ENCODE peak calls at places on chromosomes 4 and X, in seven cellular contexts. X is H1, Y is HCT116, T is SK-N-SH, V is HepG2, U is K562, Q is GM12878. A is an unnamed sample.
A peak's percentile ranks its signal among the peaks of the same experiment; 100 is the strongest.

GRCh38 chr4:25229804-25230203 is 4.0 kb upstream of the PI4K2B start:
- DNase-seq in U (no peak), T (no peak), Q (no peak), X (no peak), Y (no peak), V (no peak), A (no peak)

GRCh38 chr4:86091201-86091600 is 268.7 kb downstream of the MAPK10 start:
- DNase-seq in V (no peak), Y (no peak), T (no peak), X (no peak), U (no peak), Q (no peak), A (no peak)

GRCh38 chr4:123577507-123577906 is 180.9 kb downstream of the SPRY1 start:
- DNase-seq in X (no peak), V (no peak), Y (no peak), Q (no peak), T (no peak), U (no peak), A (no peak)

GRCh38 chr4:84803121-84803520 is 163.4 kb downstream of the WDFY3 start:
- DNase-seq in U (no peak), Q (no peak), X (no peak), T (no peak), V (no peak), Y (no peak), A (no peak)

GRCh38 chrX:14694631-14695030 is 165.3 kb downstream of the GLRA2 start:
- DNase-seq in X (no peak), Q (no peak), T (no peak), V (no peak), U (no peak), Y (no peak), A (no peak)

GRCh38 chrX:41333744-41333993 is 293 bp upstream of the DDX3X start:
- DNase-seq in X (no peak), T (no peak), U (no peak), Y (peak; percentile 81), V (peak; percentile 75), Q (peak; percentile 91), A (peak; percentile 92)

GRCh38 chr4:78642934-78643333 is 91.4 kb downstream of the ANXA3 start:
- DNase-seq in V (no peak), T (no peak), Y (no peak), U (no peak), Q (no peak), X (no peak), A (no peak)

GRCh38 chr4:52576326-52576725 is 82.8 kb downstream of the USP46 start:
- DNase-seq in Q (no peak), U (no peak), T (no peak), V (no peak), X (no peak), Y (no peak), A (no peak)

GRCh38 chrX:134631404-134632346 is 26.6 kb downstream of the PLAC1 start:
- DNase-seq in Q (no peak), X (no peak), V (no peak), U (no peak), T (no peak), Y (no peak), A (no peak)

GRCh38 chrX:97400492-97400891 is 516.8 kb downstream of the RPA4 start:
- DNase-seq in V (no peak), Y (no peak), Q (no peak), T (no peak), U (no peak), X (no peak), A (no peak)

GRCh38 chr4:56465599-56466295 is 1.7 kb upstream of the SRP72 start:
- DNase-seq in T (no peak), U (no peak), X (no peak), Y (no peak), Q (no peak), V (no peak), A (no peak)

GRCh38 chr4:30610361-30610760 is 109.8 kb upstream of the PCDH7 start:
- DNase-seq in V (no peak), Y (no peak), Q (no peak), U (no peak), T (no peak), X (no peak), A (no peak)

GRCh38 chr4:5887361-5888221 is 5.3 kb downstream of the CRMP1 start:
- DNase-seq in Y (no peak), T (peak; percentile 84), Q (no peak), X (no peak), U (peak; percentile 19), V (no peak), A (no peak)

GRCh38 chr4:107130157-107130556 is 94.0 kb upstream of the DKK2 start:
- DNase-seq in X (no peak), U (no peak), V (no peak), Y (no peak), Q (no peak), T (no peak), A (no peak)

GRCh38 chrX:72001471-72001870 is 90.8 kb downstream of the NHSL2 start:
- DNase-seq in T (no peak), V (no peak), Y (no peak), U (no peak), X (no peak), Q (no peak), A (no peak)

GRCh38 chrX:64976673-64977040 is 407 bp upstream of the ZC4H2 start:
- DNase-seq in T (no peak), V (no peak), Q (no peak), U (no peak), X (no peak), Y (no peak), A (no peak)

GRCh38 chrX:103343105-103343504 is 13.1 kb downstream of the TCEAL7 start:
- DNase-seq in U (peak; percentile 16), Q (no peak), Y (peak; percentile 16), T (peak; percentile 44), V (no peak), X (no peak), A (peak; percentile 25)
- TF ChIP-seq JUND in U (no peak), Q (no peak), Y (no peak), T (no peak), V (no peak), X (no peak), A (no peak)

DNA sequence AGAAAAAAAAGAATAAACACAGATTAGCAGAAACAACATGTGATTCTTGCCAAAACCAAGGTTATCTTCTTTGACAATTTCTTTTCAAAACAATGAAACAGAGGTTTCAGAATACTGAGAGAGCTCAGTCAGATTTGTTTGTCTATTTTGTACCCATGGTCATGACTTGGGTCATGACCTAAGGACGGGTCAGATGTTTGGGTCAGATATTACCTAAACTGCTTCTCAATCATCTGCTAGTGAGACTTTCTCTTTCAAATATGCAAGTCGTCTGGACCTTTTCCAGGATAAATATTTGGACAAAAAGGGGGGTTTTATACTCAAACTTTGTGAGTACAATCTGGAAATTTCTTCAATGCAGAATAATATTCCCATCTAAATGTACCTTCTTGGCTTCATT is 148.3 kb upstream of the USP38 start:
- DNase-seq in Q (no peak), Y (no peak), T (no peak), V (no peak), U (no peak), X (no peak), A (no peak)
- TF ChIP-seq JUND in Q (no peak), Y (no peak), T (no peak), V (no peak), U (no peak), X (no peak), A (no peak)

DNA sequence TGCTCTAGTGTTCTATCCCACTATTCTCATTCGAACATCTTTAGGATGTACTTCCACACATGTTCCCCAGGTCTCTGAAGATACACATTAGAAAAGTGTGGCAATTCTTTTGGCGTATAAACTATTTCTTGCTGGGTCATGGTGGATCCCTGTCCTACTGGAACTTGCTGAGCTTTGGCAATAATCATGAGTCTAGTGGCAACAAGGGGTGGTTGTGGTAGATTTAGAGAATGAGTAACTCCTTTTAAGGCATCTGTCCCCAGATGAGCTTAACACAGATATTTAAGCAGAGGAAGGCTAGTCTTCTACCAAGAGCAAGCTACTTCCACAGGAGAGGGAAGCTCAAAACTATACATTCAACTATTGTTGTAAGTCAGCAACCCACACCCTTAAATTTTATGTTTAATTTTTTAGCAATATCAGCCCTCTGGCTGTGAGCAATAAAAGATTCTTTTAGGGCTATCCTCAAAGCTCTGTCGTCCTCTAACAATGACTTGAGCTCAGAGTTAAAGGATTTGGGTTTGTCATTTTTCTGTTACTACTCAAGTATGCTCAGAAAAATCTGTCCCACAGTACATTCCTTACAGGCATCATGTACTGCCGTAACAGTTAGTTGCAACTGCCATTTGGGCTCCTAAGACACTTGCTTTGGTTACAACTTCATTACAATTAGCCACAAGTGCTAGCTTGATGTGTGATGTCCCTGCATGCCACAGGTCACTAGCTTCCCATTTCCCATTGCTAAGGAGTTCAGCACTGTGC is 33.3 kb downstream of the COQ2 start:
- DNase-seq in Q (no peak), Y (no peak), U (no peak), X (no peak), V (no peak), T (no peak), A (no peak)
- TF ChIP-seq JUND in Q (no peak), Y (no peak), U (no peak), X (no peak), V (no peak), T (no peak), A (no peak)

DNA sequence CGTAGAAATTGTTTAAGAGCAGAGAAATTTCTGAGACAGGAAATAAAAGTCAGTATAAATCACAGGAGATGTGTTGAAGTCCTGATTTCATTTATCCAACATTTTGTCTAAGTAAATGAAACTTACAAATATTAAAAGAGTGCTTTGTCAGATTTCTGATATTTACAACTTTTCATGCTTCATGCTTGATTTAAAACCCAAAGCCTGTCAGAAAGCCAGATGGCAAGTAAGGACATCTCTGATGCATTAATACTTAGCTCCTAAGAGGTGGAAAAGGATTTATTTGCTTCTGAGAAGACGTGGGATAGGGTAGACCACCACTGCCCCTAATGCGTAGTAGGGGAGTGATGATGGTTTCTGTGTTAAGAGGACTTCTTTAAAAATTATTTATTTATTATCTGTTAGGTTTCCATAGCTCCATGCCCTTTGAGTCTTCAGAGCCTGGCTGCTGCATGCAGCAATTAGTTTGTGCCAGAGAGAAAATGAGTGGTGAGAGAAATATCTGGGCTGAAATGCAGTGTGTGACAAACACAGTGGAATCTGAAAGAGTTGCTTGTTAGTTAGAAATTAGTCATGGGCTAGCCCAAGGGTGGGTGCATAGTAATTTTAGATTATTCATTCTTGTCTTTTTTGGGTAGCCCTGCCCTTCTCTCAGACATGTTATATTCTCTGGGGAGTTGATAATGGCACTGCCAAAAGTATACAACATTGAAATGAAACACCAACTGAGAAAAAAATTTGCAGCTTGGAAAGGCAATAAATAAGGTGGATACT is 333.8 kb downstream of the C4orf33 start:
- DNase-seq in V (no peak), U (no peak), Q (no peak), Y (no peak), X (no peak), T (no peak), A (no peak)
- TF ChIP-seq JUND in V (no peak), U (no peak), Q (no peak), Y (no peak), X (no peak), T (no peak), A (no peak)

DNA sequence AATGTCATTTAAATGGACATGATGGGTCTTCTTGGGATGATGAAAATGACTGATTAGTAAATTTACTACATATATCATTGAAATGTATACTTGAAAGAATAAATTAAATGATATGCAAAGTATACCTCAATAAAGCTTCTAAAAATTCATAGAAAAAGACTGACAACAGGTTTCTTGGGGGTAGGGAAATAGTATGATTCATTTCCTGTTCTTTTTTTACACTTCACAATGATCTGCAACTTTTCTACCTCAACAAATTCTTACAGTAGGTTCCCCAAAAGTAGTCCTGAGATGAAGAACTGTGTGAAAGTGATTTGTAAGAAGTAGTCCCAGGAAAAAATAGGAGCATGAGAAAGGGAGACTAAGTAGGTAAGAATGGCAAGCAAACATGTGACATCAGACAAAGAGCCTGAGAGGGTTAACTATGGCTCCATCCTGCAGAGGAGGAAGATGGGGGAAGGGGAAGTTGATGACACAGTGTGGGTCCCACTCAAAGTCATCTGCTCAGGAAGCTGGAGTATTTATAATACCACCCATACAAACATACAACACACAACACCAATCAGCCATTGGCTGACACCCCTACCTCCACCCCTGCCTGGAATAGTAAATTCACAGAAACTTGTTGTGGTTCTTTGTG is 73.9 kb downstream of the ARHGAP6 start:
- DNase-seq in V (no peak), Q (no peak), U (no peak), T (no peak), Y (no peak), X (no peak), A (no peak)
- TF ChIP-seq JUND in V (no peak), Q (no peak), U (no peak), T (no peak), Y (no peak), X (no peak), A (no peak)